ENCODE peak calls at places on chromosomes 4 and X, in five cellular contexts. Z, K, A, L and G are unnamed samples.

GRCh38 chrX:10397349-10397748 is 223.0 kb downstream of the MID1 start:
- DNase-seq in Z (no peak), K (no peak), A (no peak), L (no peak), G (no peak)

GRCh38 chr4:101621120-101621519 is 169.4 kb upstream of the BANK1 start:
- DNase-seq in Z (no peak), K (no peak), A (no peak), L (no peak), G (no peak)

GRCh38 chr4:4524364-4524763 is 17.5 kb downstream of the STX18 start:
- DNase-seq in Z (peak; percentile 19), K (no peak), A (no peak), L (peak; percentile 63), G (no peak)

GRCh38 chr4:128444544-128445302 is 157.1 kb upstream of the PGRMC2 start:
- DNase-seq in Z (no peak), K (no peak), A (no peak), L (no peak), G (no peak)

GRCh38 chr4:12421364-12421763 is 992.7 kb upstream of the HS3ST1 start:
- DNase-seq in Z (no peak), K (no peak), A (no peak), L (no peak), G (no peak)

GRCh38 chr4:176883681-176884418 is 91.1 kb upstream of the VEGFC start:
- DNase-seq in Z (no peak), K (no peak), A (no peak), L (no peak), G (peak; percentile 7)

GRCh38 chr4:83125738-83126141 is 11.2 kb upstream of the PLAC8 start:
- DNase-seq in Z (no peak), K (no peak), A (peak; percentile 85), L (no peak), G (no peak)

GRCh38 chr4:140427104-140427918 is at the start of gene CLGN:
- DNase-seq in Z (peak; percentile 85), K (peak; percentile 64), A (peak; percentile 70), L (peak; percentile 88), G (no peak)

GRCh38 chrX:3733043-3733430 is 19.6 kb upstream of the PRKX start:
- DNase-seq in Z (no peak), K (no peak), A (no peak), L (no peak), G (no peak)

GRCh38 chrX:2829066-2829430 is 318 bp downstream of the GYG2 start:
- DNase-seq in Z (no peak), K (no peak), A (peak; percentile 12), L (no peak), G (no peak)

GRCh38 chr4:46124773-46125172 is 919 bp upstream of the GABRG1 start:
- DNase-seq in Z (peak; percentile 16), K (no peak), A (no peak), L (peak; percentile 8), G (no peak)

GRCh38 chrX:71953946-71954345 is 43.3 kb downstream of the NHSL2 start:
- DNase-seq in Z (no peak), K (no peak), A (no peak), L (no peak), G (no peak)

GRCh38 chr4:21470531-21470930 is 478.0 kb downstream of the KCNIP4 start:
- DNase-seq in Z (no peak), K (no peak), A (no peak), L (no peak), G (no peak)

GRCh38 chrX:15873566-15873965 is 19.0 kb upstream of the AP1S2 start:
- DNase-seq in Z (no peak), K (no peak), A (no peak), L (no peak), G (no peak)

GRCh38 chr4:40699648-40700047 is 50.1 kb upstream of the NSUN7 start:
- DNase-seq in Z (no peak), K (no peak), A (no peak), L (no peak), G (peak; percentile 13)

GRCh38 chr4:5812506-5813229 is 80.2 kb downstream of the CRMP1 start:
- DNase-seq in Z (peak; percentile 75), K (no peak), A (no peak), L (peak; percentile 76), G (peak; percentile 84)

GRCh38 chrX:19554786-19555185 is 39.5 kb upstream of the MAP3K15 start:
- DNase-seq in Z (no peak), K (no peak), A (no peak), L (no peak), G (no peak)

GRCh38 chr4:48255130-48255958 is 14.3 kb downstream of the TEC start:
- DNase-seq in Z (peak; percentile 92), K (no peak), A (no peak), L (peak; percentile 84), G (no peak)

GRCh38 chrX:107576841-107577240 is 51.5 kb upstream of the PRPS1 start:
- DNase-seq in Z (no peak), K (no peak), A (no peak), L (no peak), G (no peak)

GRCh38 chr4:109410226-109410625 is 23.4 kb upstream of the SEC24B start:
- DNase-seq in Z (no peak), K (no peak), A (no peak), L (no peak), G (no peak)

GRCh38 chr4:186029731-186030421 is 39.1 kb upstream of the TLR3 start:
- DNase-seq in Z (no peak), K (peak; percentile 64), A (peak; percentile 38), L (no peak), G (no peak)

GRCh38 chrX:19539665-19540064 is 24.4 kb upstream of the MAP3K15 start:
- DNase-seq in Z (no peak), K (no peak), A (no peak), L (no peak), G (no peak)

GRCh38 chrX:108225456-108225730 is 133.8 kb downstream of the ATG4A start:
- DNase-seq in Z (no peak), K (no peak), A (no peak), L (no peak), G (no peak)

GRCh38 chrX:140508958-140509357 is 4.1 kb upstream of the SOX3 start:
- DNase-seq in Z (no peak), K (no peak), A (no peak), L (no peak), G (no peak)

GRCh38 chrX:69162466-69162865 is 2.8 kb downstream of the PJA1 start:
- DNase-seq in Z (no peak), K (no peak), A (no peak), L (no peak), G (no peak)

GRCh38 chr4:122548452-122548851 is 72.4 kb downstream of the IL21 start:
- DNase-seq in Z (peak; percentile 16), K (no peak), A (no peak), L (no peak), G (no peak)

GRCh38 chr4:155679343-155679742 is 12.7 kb downstream of the GUCY1A1 start:
- DNase-seq in Z (no peak), K (no peak), A (no peak), L (peak; percentile 3), G (no peak)

GRCh38 chrX:123720486-123720885 is 12.4 kb downstream of the THOC2 start:
- DNase-seq in Z (no peak), K (no peak), A (no peak), L (no peak), G (no peak)

GRCh38 chrX:52574416-52575275 is 57.8 kb upstream of the XAGE1B start:
- DNase-seq in Z (peak; percentile 51), K (no peak), A (peak; percentile 27), L (peak; percentile 73), G (no peak)

GRCh38 chrX:136115124-136115908 is 32.0 kb upstream of the FHL1 start:
- DNase-seq in Z (no peak), K (peak; percentile 32), A (no peak), L (no peak), G (no peak)

GRCh38 chr4:102114118-102114630 is 231.1 kb downstream of the SLC39A8 start:
- DNase-seq in Z (no peak), K (no peak), A (no peak), L (no peak), G (no peak)

GRCh38 chr4:40333921-40334352 is 1.2 kb upstream of the CHRNA9 start:
- DNase-seq in Z (no peak), K (no peak), A (no peak), L (no peak), G (peak; percentile 35)

GRCh38 chrX:53279296-53280237 is 1.8 kb downstream of the IQSEC2 start:
- DNase-seq in Z (peak; percentile 74), K (no peak), A (peak; percentile 33), L (peak; percentile 0), G (no peak)

GRCh38 chrX:71301195-71301924 is at the start of gene ITGB1BP2:
- DNase-seq in Z (peak; percentile 32), K (peak; percentile 23), A (no peak), L (no peak), G (no peak)

GRCh38 chr4:6121941-6122340 is 78.4 kb downstream of the JAKMIP1 start:
- DNase-seq in Z (no peak), K (no peak), A (no peak), L (no peak), G (no peak)

GRCh38 chr4:168574581-168575295 is 77.9 kb downstream of the PALLD start:
- DNase-seq in Z (no peak), K (no peak), A (no peak), L (no peak), G (no peak)

GRCh38 chr4:52659016-52659721 is at the start of gene USP46:
- DNase-seq in Z (peak; percentile 79), K (peak; percentile 77), A (peak; percentile 82), L (peak; percentile 84), G (peak; percentile 53)
- TF ChIP-seq POLR2A in Z (peak; percentile 56), K (peak; percentile 68), A (no peak), L (peak; percentile 53), G (peak; percentile 38)

GRCh38 chr4:1151541-1151940 is 20.8 kb downstream of the SPON2 start:
- DNase-seq in Z (no peak), K (no peak), A (no peak), L (no peak), G (no peak)
- TF ChIP-seq POLR2A in Z (no peak), K (no peak), A (no peak), L (no peak), G (no peak)

GRCh38 chrX:109830157-109830703 is 97.2 kb upstream of the ACSL4 start:
- DNase-seq in Z (no peak), K (no peak), A (no peak), L (no peak), G (no peak)
- TF ChIP-seq POLR2A in Z (no peak), K (no peak), A (no peak), L (no peak), G (no peak)

DNA sequence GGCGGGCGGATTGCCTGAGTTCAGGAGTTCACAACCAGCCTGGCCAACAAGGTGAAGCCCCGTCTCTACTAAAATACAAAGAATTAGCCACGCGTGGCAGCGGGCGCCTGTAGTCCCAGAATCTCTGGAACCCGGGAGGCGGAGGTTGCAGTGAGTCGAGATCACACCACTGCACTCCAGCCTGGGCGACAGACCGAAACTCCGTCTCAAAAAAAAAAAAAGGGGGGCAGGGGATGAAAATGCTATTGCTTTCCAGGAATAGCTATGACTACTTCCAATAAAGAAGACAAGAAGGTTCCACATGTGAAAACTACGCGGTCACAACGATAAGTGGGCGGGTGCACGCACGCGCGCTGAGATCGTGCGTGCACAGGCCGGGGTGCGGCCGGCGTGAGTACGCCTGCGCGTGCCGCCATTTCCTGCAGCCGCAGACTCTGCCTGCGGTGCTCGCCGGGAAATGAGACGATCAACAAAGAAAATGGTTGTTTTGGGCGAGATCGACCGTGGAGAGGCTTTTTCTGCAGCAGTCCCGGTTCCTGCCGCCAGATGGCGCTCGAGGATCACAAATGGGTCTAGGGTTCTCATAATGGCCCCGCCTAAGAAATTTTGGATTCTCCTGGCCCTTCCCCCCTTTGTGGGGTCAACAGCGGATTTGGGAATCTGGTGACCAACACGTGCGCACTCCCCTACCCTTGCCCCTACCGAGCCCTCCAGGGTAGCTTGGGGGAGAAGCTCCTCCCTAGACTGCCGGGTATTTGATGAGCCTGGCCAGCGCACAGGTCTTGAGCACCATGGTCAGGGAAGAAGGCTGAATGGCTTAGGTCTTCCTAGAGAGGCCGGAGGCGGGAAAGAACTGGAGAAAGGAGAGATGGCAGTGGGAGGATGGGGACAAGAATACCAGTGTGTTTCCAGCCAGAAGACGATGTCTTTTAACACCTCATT is 35.1 kb downstream of the PNMA5 start:
- DNase-seq in Z (peak; percentile 93), K (peak; percentile 92), A (peak; percentile 87), L (peak; percentile 91), G (peak; percentile 66)
- TF ChIP-seq POLR2A in Z (peak; percentile 51), K (no peak), A (no peak), L (no peak), G (peak; percentile 38)